ENCODE peak calls at places on chromosome 7, in five cellular contexts. Q, Y, C, E and N are unnamed samples.

GRCh38 chr7:11331128-11332102 is 357.7 kb downstream of the PHF14 start:
- DNase-seq in Q (no peak), Y (no peak), C (no peak), E (no peak), N (no peak)

GRCh38 chr7:67716729-67717128 is 720.1 kb downstream of the TYW1 start:
- DNase-seq in Q (no peak), Y (peak), C (no peak), E (no peak), N (no peak)

GRCh38 chr7:94251-94801 is 98.0 kb upstream of the FAM20C start:
- DNase-seq in Q (no peak), Y (no peak), C (no peak), E (no peak), N (no peak)

GRCh38 chr7:731440-732085 is 4.5 kb upstream of the PRKAR1B start:
- DNase-seq in Q (no peak), Y (no peak), C (no peak), E (no peak), N (no peak)

GRCh38 chr7:123372368-123372767 is 162.0 kb downstream of the IQUB start:
- DNase-seq in Q (no peak), Y (no peak), C (no peak), E (no peak), N (no peak)

GRCh38 chr7:47180268-47180826 is 401.6 kb downstream of the TNS3 start:
- DNase-seq in Q (peak), Y (peak), C (peak), E (no peak), N (peak)

GRCh38 chr7:155566011-155566836 is 19.9 kb upstream of the CNPY1 start:
- DNase-seq in Q (no peak), Y (no peak), C (no peak), E (no peak), N (no peak)

GRCh38 chr7:26667514-26668133 is 196.8 kb downstream of the SKAP2 start:
- DNase-seq in Q (peak), Y (peak), C (no peak), E (no peak), N (peak)

GRCh38 chr7:47931788-47932425 is 16.4 kb downstream of the PKD1L1 start:
- DNase-seq in Q (no peak), Y (no peak), C (no peak), E (no peak), N (no peak)

GRCh38 chr7:41867639-41868038 is 164.7 kb upstream of the INHBA start:
- DNase-seq in Q (no peak), Y (no peak), C (no peak), E (no peak), N (no peak)

GRCh38 chr7:41858196-41858595 is 155.3 kb upstream of the INHBA start:
- DNase-seq in Q (no peak), Y (no peak), C (no peak), E (no peak), N (no peak)

GRCh38 chr7:41861642-41862041 is 158.8 kb upstream of the INHBA start:
- DNase-seq in Q (no peak), Y (no peak), C (no peak), E (no peak), N (no peak)

GRCh38 chr7:41862261-41862660 is 159.4 kb upstream of the INHBA start:
- DNase-seq in Q (no peak), Y (no peak), C (no peak), E (no peak), N (no peak)
- H3K4me3 ChIP-seq in Q (no peak), Y (no peak), C (no peak), E (no peak), N (no peak)

GRCh38 chr7:71348751-71349415 is 216.9 kb downstream of the GALNT17 start:
- DNase-seq in Q (no peak), Y (no peak), C (no peak), E (no peak), N (no peak)
- H3K4me3 ChIP-seq in Q (no peak), Y (no peak), C (no peak), E (no peak), N (no peak)

DNA sequence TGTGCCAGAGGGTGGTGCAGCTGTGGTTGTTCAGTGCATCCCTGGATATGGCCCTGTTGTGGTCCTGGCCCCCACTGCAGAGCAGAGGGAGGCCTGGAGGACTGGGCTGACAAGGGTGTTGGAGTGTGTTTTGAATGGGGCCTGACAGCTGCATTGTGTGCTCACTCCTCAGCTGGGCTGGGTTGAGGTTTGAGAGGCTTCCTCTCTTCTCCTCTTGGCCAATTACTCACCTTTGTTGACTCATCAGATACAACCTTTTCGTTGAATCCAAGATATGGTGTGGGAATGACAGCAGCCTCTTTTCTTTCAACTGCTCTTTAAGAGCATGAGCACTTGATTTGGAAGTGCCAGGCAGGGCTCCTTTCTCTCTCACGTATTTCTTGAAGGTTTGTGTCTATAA is 228.5 kb upstream of the COBL start:
- DNase-seq in Q (no peak), Y (no peak), C (no peak), E (no peak), N (no peak)
- H3K4me3 ChIP-seq in Q (no peak), Y (no peak), C (no peak), E (no peak), N (no peak)

GRCh38 chr7:44240376-44240775 is 39.6 kb downstream of the YKT6 start:
- DNase-seq in Q (no peak), Y (no peak), C (no peak), E (no peak), N (no peak)
- H3K4me3 ChIP-seq in Q (no peak), Y (no peak), C (no peak), E (no peak), N (no peak)